ENCODE peak calls at places on chromosome 22, in seven cellular contexts. E is IMR-90, R is HCT116, Y is H1, J is K562, D is HepG2, W is GM12878. S is an unnamed sample.

GRCh38 chr22:24423519-24424000 is 3.8 kb upstream of the ADORA2A start:
- DNase-seq in D (no peak), E (no peak), J (peak; percentile 88), W (no peak), Y (peak; percentile 92), R (no peak), S (peak; percentile 57)

GRCh38 chr22:24952837-24953293 is 349 bp downstream of the KIAA1671 start:
- DNase-seq in E (peak; percentile 7), R (peak; percentile 31), D (peak; percentile 72), J (no peak), W (no peak), Y (peak; percentile 79), S (peak; percentile 73)

GRCh38 chr22:30868663-30869385 is 99.8 kb downstream of the MORC2 start:
- DNase-seq in J (peak; percentile 19), D (no peak), E (peak; percentile 75), R (no peak), Y (no peak), W (no peak), S (no peak)

GRCh38 chr22:23774922-23775436 is 2.3 kb downstream of the MMP11 start:
- DNase-seq in R (no peak), J (no peak), E (peak; percentile 33), W (no peak), Y (no peak), D (no peak), S (peak; percentile 19)

GRCh38 chr22:45194686-45195085 is 31.0 kb downstream of the NUP50 start:
- DNase-seq in R (no peak), J (no peak), Y (peak; percentile 39), D (no peak), W (no peak), E (no peak), S (no peak)

GRCh38 chr22:21933413-21933812 is 19.2 kb downstream of the PPM1F start:
- DNase-seq in W (no peak), R (no peak), J (no peak), D (no peak), Y (no peak), E (no peak), S (no peak)

GRCh38 chr22:44734801-44735517 is 17.4 kb upstream of the ARHGAP8 start:
- DNase-seq in J (no peak), D (no peak), R (no peak), Y (no peak), E (no peak), W (no peak), S (no peak)

GRCh38 chr22:47806894-47807293 is 1044.4 kb downstream of the TBC1D22A start:
- DNase-seq in J (no peak), Y (no peak), R (no peak), W (no peak), E (no peak), D (no peak), S (no peak)

GRCh38 chr22:21984793-21985192 is 2.2 kb upstream of the TOP3B start:
- DNase-seq in E (peak; percentile 40), D (no peak), W (no peak), J (peak; percentile 81), Y (peak; percentile 78), R (peak; percentile 19), S (no peak)

GRCh38 chr22:18001040-18001893 is 23.1 kb downstream of the MICAL3 start:
- DNase-seq in E (peak; percentile 99), R (peak; percentile 99), Y (peak; percentile 95), J (peak; percentile 100), D (peak; percentile 97), W (peak; percentile 75), S (peak; percentile 98)

GRCh38 chr22:19674929-19675253 is 39.4 kb upstream of the SEPTIN5 start:
- DNase-seq in Y (no peak), W (no peak), E (no peak), R (no peak), J (peak; percentile 38), D (no peak), S (no peak)

GRCh38 chr22:46865052-46865434 is 102.6 kb downstream of the TBC1D22A start:
- DNase-seq in Y (no peak), R (no peak), J (no peak), E (no peak), D (no peak), W (no peak), S (no peak)

GRCh38 chr22:16933274-16933923 is 74.6 kb downstream of the GAB4 start:
- DNase-seq in E (no peak), J (no peak), D (no peak), W (no peak), Y (no peak), R (no peak), S (no peak)

GRCh38 chr22:45154383-45154782 is 9.3 kb upstream of the NUP50 start:
- DNase-seq in D (no peak), E (peak; percentile 67), W (no peak), Y (no peak), J (no peak), R (no peak), S (no peak)

GRCh38 chr22:21762712-21763581 is 27.4 kb upstream of the YPEL1 start:
- DNase-seq in W (no peak), Y (no peak), D (no peak), J (no peak), R (no peak), E (no peak), S (no peak)

GRCh38 chr22:17647996-17648395 is 9.4 kb downstream of the BCL2L13 start:
- DNase-seq in R (no peak), W (no peak), D (no peak), Y (no peak), E (no peak), J (no peak), S (no peak)

GRCh38 chr22:22103078-22103593 is 120.5 kb upstream of the TOP3B start:
- DNase-seq in Y (peak; percentile 78), E (no peak), R (peak; percentile 21), W (no peak), J (peak; percentile 95), D (no peak), S (peak; percentile 18)

GRCh38 chr22:46528121-46528610 is 9.3 kb downstream of the CELSR1 start:
- DNase-seq in D (peak; percentile 95), R (peak; percentile 69), Y (no peak), E (peak; percentile 64), J (no peak), W (no peak), S (peak; percentile 93)

GRCh38 chr22:19047993-19048392 is 74.2 kb downstream of the DGCR2 start:
- DNase-seq in D (no peak), J (no peak), E (no peak), R (no peak), Y (no peak), W (no peak), S (no peak)

GRCh38 chr22:25346859-25347751 is 127.7 kb downstream of the CRYBB2 start:
- DNase-seq in W (no peak), D (no peak), R (no peak), E (peak; percentile 60), J (no peak), Y (no peak), S (no peak)

GRCh38 chr22:40218152-40218551 is 40.4 kb downstream of the TNRC6B start:
- DNase-seq in D (no peak), Y (no peak), W (no peak), E (no peak), J (no peak), R (no peak), S (no peak)

DNA sequence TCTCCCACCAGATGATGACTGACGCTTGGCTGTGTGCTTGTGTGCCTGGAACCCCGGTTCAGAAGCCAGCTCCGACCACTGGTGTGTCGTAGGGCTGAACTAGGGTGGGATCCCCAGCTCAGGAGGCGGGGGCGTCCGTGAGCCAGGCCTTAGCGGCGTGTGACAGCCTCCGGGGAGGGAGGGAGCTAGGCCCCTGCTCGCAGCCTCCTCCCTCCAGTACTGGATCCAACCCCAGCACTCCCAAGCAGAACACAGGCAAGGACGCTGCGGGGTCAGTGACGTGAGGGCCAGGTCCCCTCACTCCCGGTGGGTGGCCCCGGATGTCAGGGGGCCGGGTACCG is 410 bp downstream of the PMM1 start:
- DNase-seq in Y (peak; percentile 59), J (peak; percentile 62), R (no peak), W (no peak), D (no peak), E (no peak), S (no peak)
- TF ChIP-seq CEBPB in Y (no peak), J (no peak), R (no peak), W (no peak), D (no peak), E (no peak), S (no peak)

GRCh38 chr22:35102663-35103062 is 36.7 kb downstream of the ISX start:
- DNase-seq in R (no peak), J (peak; percentile 14), D (no peak), E (peak; percentile 2), W (no peak), Y (peak; percentile 53), S (peak; percentile 5)
- TF ChIP-seq CEBPB in R (no peak), J (no peak), D (no peak), E (no peak), W (no peak), Y (no peak), S (no peak)

DNA sequence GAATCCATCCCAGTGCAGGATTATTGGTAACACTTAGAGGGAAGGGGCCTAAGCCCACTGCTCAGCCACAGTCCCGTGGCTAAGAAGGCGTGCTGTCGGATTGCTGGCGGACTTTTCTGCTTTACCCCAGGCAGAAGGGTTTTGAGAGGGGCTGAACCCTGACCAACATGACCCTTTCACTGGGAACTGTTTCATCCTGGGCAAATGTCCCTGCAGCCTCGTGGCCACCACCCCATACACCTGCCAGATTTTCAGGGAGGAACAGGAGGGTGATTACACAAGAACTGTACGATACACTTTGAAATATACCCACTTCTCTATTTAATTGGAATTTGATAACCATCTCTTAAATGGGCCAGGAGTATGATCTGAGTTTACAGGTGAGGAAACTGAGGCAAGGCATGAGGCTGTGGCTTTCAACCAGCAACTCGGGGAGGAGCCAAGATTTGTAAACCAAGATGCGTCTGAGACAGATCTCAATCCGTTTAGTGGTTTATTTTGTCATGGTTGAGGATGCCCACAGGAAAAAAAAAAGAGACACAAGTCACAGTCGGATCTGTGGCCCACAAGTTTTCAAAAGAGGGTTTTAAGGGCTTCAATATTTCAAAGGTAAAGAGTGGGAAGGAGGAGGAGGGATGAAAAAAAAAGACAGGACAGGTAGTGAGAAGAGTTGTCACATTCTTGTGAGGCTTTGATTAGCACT is 6.1 kb upstream of the APOL3 start:
- DNase-seq in E (no peak), D (no peak), Y (no peak), J (no peak), R (no peak), W (no peak), S (no peak)
- TF ChIP-seq CEBPB in E (no peak), D (no peak), Y (no peak), J (no peak), R (no peak), W (no peak), S (no peak)

DNA sequence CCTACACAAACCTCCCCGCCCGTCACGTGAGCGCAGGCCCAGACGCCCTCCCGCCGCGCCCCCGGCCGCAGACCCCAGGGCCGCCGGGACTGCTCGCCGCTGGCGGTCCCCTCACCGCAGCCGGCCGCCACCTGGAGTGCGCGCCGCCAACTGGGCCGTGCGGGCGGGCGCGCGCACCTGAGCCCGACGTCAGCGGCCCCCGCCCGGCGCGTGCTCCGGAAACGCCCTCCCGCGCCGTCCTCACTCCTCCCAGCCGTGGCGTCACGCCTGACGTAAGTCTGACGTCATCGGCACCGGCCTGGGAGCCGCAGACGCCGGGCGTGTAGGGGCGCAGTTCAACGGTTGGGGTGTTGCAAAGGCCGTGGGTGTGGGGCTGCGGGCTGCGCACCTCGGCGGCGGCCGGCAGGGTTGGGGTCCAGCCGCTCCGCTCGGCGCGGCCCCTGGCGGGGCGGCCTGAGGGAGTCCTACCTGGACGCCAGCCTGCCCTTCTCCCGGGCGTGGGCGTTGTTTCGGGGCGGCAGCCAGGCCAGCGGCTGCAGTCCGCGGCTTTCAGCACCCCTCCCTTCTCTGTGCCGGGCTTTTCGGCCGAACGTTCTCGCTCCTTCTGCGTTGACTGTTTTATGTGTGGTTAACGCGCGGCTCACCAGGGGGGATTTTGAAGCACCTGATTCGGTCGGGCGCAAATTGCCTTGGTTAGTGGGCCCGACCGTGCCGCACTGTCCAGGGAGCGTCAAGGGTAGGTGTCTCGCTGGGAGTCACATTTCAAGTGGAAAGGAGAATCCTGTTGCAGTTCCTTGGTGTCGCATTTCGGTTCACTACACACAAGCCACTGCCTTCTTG is at the start of gene JOSD1:
- DNase-seq in D (peak; percentile 74), Y (peak; percentile 99), E (peak; percentile 95), J (peak; percentile 83), R (peak; percentile 87), W (peak; percentile 67), S (peak; percentile 95)
- TF ChIP-seq CEBPB in D (no peak), Y (no peak), E (peak; percentile 72), J (peak; percentile 57), R (no peak), W (no peak), S (no peak)

S was measured in A549.